ENCODE peak calls at places on chromosomes 2 and 18, in five cellular contexts. U is cerebellum, Q is adipocyte, L is left lobe of liver, Z is HTR-8/SVneo. J is an unnamed sample.

GRCh38 chr2:55949613-55950012 is 26.0 kb upstream of the EFEMP1 start:
- DNase-seq in U (no peak), Q (no peak), L (no peak), Z (no peak), J (no peak)

GRCh38 chr2:31666878-31667277 is 86.1 kb upstream of the SRD5A2 start:
- DNase-seq in U (no peak), Q (no peak), L (peak), Z (no peak), J (no peak)

GRCh38 chr18:74631242-74632087 is 33.8 kb downstream of the ZNF407 start:
- DNase-seq in U (no peak), Q (peak), L (no peak), Z (no peak), J (peak)

GRCh38 chr18:5461056-5461455 is 82.7 kb downstream of the EPB41L3 start:
- DNase-seq in U (no peak), Q (no peak), L (no peak), Z (no peak), J (no peak)

GRCh38 chr2:200454839-200455801 is 54.7 kb downstream of the KCTD18 start:
- DNase-seq in U (no peak), Q (no peak), L (no peak), Z (peak), J (peak)

GRCh38 chr2:121696410-121696930 is 40.2 kb downstream of the NIFK start:
- DNase-seq in U (no peak), Q (no peak), L (no peak), Z (no peak), J (no peak)

GRCh38 chr2:209960676-209961630 is 41.5 kb upstream of the RPE start:
- DNase-seq in U (peak), Q (peak), L (no peak), Z (peak), J (peak)

GRCh38 chr2:238924032-238924431 is 76.1 kb downstream of the TWIST2 start:
- DNase-seq in U (no peak), Q (no peak), L (no peak), Z (no peak), J (no peak)

GRCh38 chr2:105455488-105455991 is 56.7 kb upstream of the FHL2 start:
- DNase-seq in U (no peak), Q (peak), L (peak), Z (peak), J (peak)

GRCh38 chr2:44614940-44615339 is 253.2 kb downstream of the CAMKMT start:
- DNase-seq in U (peak), Q (no peak), L (no peak), Z (no peak), J (no peak)

GRCh38 chr18:13406770-13407169 is 188.2 kb downstream of the LDLRAD4 start:
- DNase-seq in U (no peak), Q (no peak), L (peak), Z (no peak), J (no peak)

GRCh38 chr2:59761966-59762365 is 791.5 kb downstream of the BCL11A start:
- DNase-seq in U (no peak), Q (no peak), L (no peak), Z (no peak), J (no peak)

GRCh38 chr2:187461294-187462261 is 13.5 kb upstream of the CALCRL start:
- DNase-seq in U (no peak), Q (no peak), L (no peak), Z (peak), J (no peak)

GRCh38 chr2:106581755-106582430 is 94.7 kb downstream of the CD8B2 start:
- DNase-seq in U (peak), Q (peak), L (no peak), Z (peak), J (peak)

GRCh38 chr2:143819190-143819735 is 690.0 kb downstream of the ARHGAP15 start:
- DNase-seq in U (no peak), Q (no peak), L (no peak), Z (no peak), J (no peak)

GRCh38 chr2:200662727-200663126 is 76.9 kb downstream of the AOX1 start:
- DNase-seq in U (no peak), Q (peak), L (no peak), Z (peak), J (peak)

GRCh38 chr2:199739413-199740110 is 111.4 kb downstream of the FTCDNL1 start:
- DNase-seq in U (peak), Q (peak), L (peak), Z (peak), J (peak)

GRCh38 chr18:48475635-48476549 is 62.9 kb upstream of the CTIF start:
- DNase-seq in U (peak), Q (peak), L (peak), Z (peak), J (peak)

GRCh38 chr18:24054130-24054529 is 39.6 kb downstream of the TTC39C start:
- DNase-seq in U (no peak), Q (no peak), L (no peak), Z (no peak), J (peak)

GRCh38 chr2:104597942-104598341 is 256.0 kb upstream of the POU3F3 start:
- DNase-seq in U (no peak), Q (no peak), L (no peak), Z (no peak), J (no peak)

GRCh38 chr2:86336350-86337234 is 834 bp downstream of the REEP1 start:
- DNase-seq in U (peak), Q (no peak), L (peak), Z (no peak), J (no peak)

GRCh38 chr2:184549153-184549552 is 49.2 kb upstream of the ZNF804A start:
- DNase-seq in U (no peak), Q (no peak), L (no peak), Z (no peak), J (no peak)

GRCh38 chr2:145221511-145221910 is 701.6 kb upstream of the ZEB2 start:
- DNase-seq in U (no peak), Q (no peak), L (no peak), Z (no peak), J (no peak)

GRCh38 chr18:59918320-59918755 is 18.5 kb downstream of the PMAIP1 start:
- DNase-seq in U (no peak), Q (peak), L (no peak), Z (peak), J (peak)

GRCh38 chr18:74895686-74896085 is 298.0 kb downstream of the ZNF407 start:
- DNase-seq in U (no peak), Q (peak), L (no peak), Z (no peak), J (no peak)

GRCh38 chr18:8260319-8260718 is 348.9 kb upstream of the RAB12 start:
- DNase-seq in U (no peak), Q (no peak), L (no peak), Z (no peak), J (no peak)

GRCh38 chr2:79860233-79861058 is 347.6 kb downstream of the CTNNA2 start:
- DNase-seq in U (peak), Q (peak), L (no peak), Z (peak), J (no peak)

GRCh38 chr2:128309341-128310093 is 9.2 kb downstream of the HS6ST1 start:
- DNase-seq in U (no peak), Q (no peak), L (peak), Z (no peak), J (no peak)

GRCh38 chr2:35199298-35199697 is 1156.3 kb upstream of the CRIM1 start:
- DNase-seq in U (no peak), Q (no peak), L (no peak), Z (peak), J (no peak)

GRCh38 chr2:189444322-189444721 is 3.0 kb downstream of the WDR75 start:
- DNase-seq in U (no peak), Q (peak), L (no peak), Z (no peak), J (peak)

GRCh38 chr18:25329783-25330182 is 22.2 kb downstream of the ZNF521 start:
- DNase-seq in U (no peak), Q (no peak), L (no peak), Z (no peak), J (no peak)

GRCh38 chr18:32919799-32920198 is 147.0 kb upstream of the KLHL14 start:
- DNase-seq in U (no peak), Q (no peak), L (no peak), Z (no peak), J (peak)